ENCODE peak calls at places on chromosomes 3 and 15, in five cellular contexts. One of them, this sample, is unnamed.

GRCh38 chr3:97658670-97659285 is 105.8 kb upstream of the ARL6 start:
- DNase-seq in fibroblast of the conjunctiva: peak; percentile 10
- DNase-seq in right lobe of liver: no peak
- DNase-seq in brain pericyte: no peak
- DNase-seq in endothelial cell: peak; percentile 4
- DNase-seq in this sample: peak; percentile 2

GRCh38 chr3:13825317-13825590 is 54.6 kb downstream of the WNT7A start:
- DNase-seq in brain pericyte: no peak
- DNase-seq in fibroblast of the conjunctiva: no peak
- DNase-seq in endothelial cell: no peak
- DNase-seq in right lobe of liver: no peak
- DNase-seq in this sample: no peak

GRCh38 chr3:172040976-172041963 is 1.9 kb downstream of the FNDC3B start:
- DNase-seq in right lobe of liver: peak; percentile 41
- DNase-seq in endothelial cell: no peak
- DNase-seq in fibroblast of the conjunctiva: peak; percentile 38
- DNase-seq in brain pericyte: no peak
- DNase-seq in this sample: no peak

GRCh38 chr3:48950051-48950450 is 31.4 kb downstream of the ARIH2 start:
- DNase-seq in right lobe of liver: no peak
- DNase-seq in fibroblast of the conjunctiva: no peak
- DNase-seq in brain pericyte: no peak
- DNase-seq in endothelial cell: no peak
- DNase-seq in this sample: no peak

GRCh38 chr3:196120291-196120951 is 38.5 kb upstream of the TFRC start:
- DNase-seq in right lobe of liver: no peak
- DNase-seq in brain pericyte: no peak
- DNase-seq in fibroblast of the conjunctiva: no peak
- DNase-seq in endothelial cell: no peak
- DNase-seq in this sample: no peak

GRCh38 chr3:69745503-69745902 is 6.2 kb downstream of the MITF start:
- DNase-seq in fibroblast of the conjunctiva: no peak
- DNase-seq in endothelial cell: no peak
- DNase-seq in right lobe of liver: no peak
- DNase-seq in brain pericyte: no peak
- DNase-seq in this sample: no peak

GRCh38 chr3:165768680-165769079 is 68.5 kb downstream of the BCHE start:
- DNase-seq in brain pericyte: no peak
- DNase-seq in endothelial cell: no peak
- DNase-seq in right lobe of liver: no peak
- DNase-seq in fibroblast of the conjunctiva: no peak
- DNase-seq in this sample: no peak

GRCh38 chr15:58934521-58934920 is 1.0 kb upstream of the SLTM start:
- DNase-seq in fibroblast of the conjunctiva: no peak
- DNase-seq in right lobe of liver: no peak
- DNase-seq in brain pericyte: no peak
- DNase-seq in endothelial cell: no peak
- DNase-seq in this sample: no peak

GRCh38 chr15:34292591-34292990 is 45.0 kb downstream of the SLC12A6 start:
- DNase-seq in fibroblast of the conjunctiva: no peak
- DNase-seq in right lobe of liver: no peak
- DNase-seq in endothelial cell: no peak
- DNase-seq in brain pericyte: no peak
- DNase-seq in this sample: no peak

GRCh38 chr3:148131990-148132638 is 565.6 kb upstream of the AGTR1 start:
- DNase-seq in endothelial cell: no peak
- DNase-seq in brain pericyte: no peak
- DNase-seq in right lobe of liver: no peak
- DNase-seq in fibroblast of the conjunctiva: no peak
- DNase-seq in this sample: no peak

GRCh38 chr3:12454076-12454807 is 30.0 kb upstream of the TSEN2 start:
- DNase-seq in right lobe of liver: no peak
- DNase-seq in brain pericyte: no peak
- DNase-seq in endothelial cell: no peak
- DNase-seq in fibroblast of the conjunctiva: no peak
- DNase-seq in this sample: no peak

GRCh38 chr3:165839296-165840076 is 2.3 kb upstream of the BCHE start:
- DNase-seq in fibroblast of the conjunctiva: no peak
- DNase-seq in brain pericyte: no peak
- DNase-seq in right lobe of liver: no peak
- DNase-seq in endothelial cell: no peak
- DNase-seq in this sample: peak; percentile 27

GRCh38 chr15:49923671-49924070 is 195.4 kb downstream of the ATP8B4 start:
- DNase-seq in fibroblast of the conjunctiva: no peak
- DNase-seq in brain pericyte: no peak
- DNase-seq in right lobe of liver: no peak
- DNase-seq in endothelial cell: no peak
- DNase-seq in this sample: no peak

GRCh38 chr3:124759666-124760401 is 29.6 kb downstream of the UMPS start:
- DNase-seq in brain pericyte: no peak
- DNase-seq in endothelial cell: no peak
- DNase-seq in fibroblast of the conjunctiva: no peak
- DNase-seq in right lobe of liver: no peak
- DNase-seq in this sample: no peak

GRCh38 chr15:44729394-44729913 is 6.9 kb upstream of the TRIM69 start:
- DNase-seq in brain pericyte: no peak
- DNase-seq in endothelial cell: no peak
- DNase-seq in fibroblast of the conjunctiva: no peak
- DNase-seq in right lobe of liver: peak; percentile 46
- DNase-seq in this sample: no peak

GRCh38 chr15:71093089-71094024 is 21.9 kb upstream of the THSD4 start:
- DNase-seq in endothelial cell: no peak
- DNase-seq in right lobe of liver: no peak
- DNase-seq in brain pericyte: no peak
- DNase-seq in fibroblast of the conjunctiva: no peak
- DNase-seq in this sample: no peak

GRCh38 chr15:66805207-66805975 is 103.4 kb downstream of the SMAD6 start:
- DNase-seq in fibroblast of the conjunctiva: no peak
- DNase-seq in right lobe of liver: no peak
- DNase-seq in brain pericyte: no peak
- DNase-seq in endothelial cell: no peak
- DNase-seq in this sample: no peak

GRCh38 chr3:10930641-10931040 is 61.9 kb upstream of the SLC6A1 start:
- DNase-seq in endothelial cell: no peak
- DNase-seq in brain pericyte: no peak
- DNase-seq in fibroblast of the conjunctiva: no peak
- DNase-seq in right lobe of liver: peak; percentile 8
- DNase-seq in this sample: no peak

GRCh38 chr15:84669726-84670125 is 11.7 kb upstream of the NMB start:
- DNase-seq in brain pericyte: no peak
- DNase-seq in fibroblast of the conjunctiva: peak; percentile 69
- DNase-seq in right lobe of liver: no peak
- DNase-seq in endothelial cell: no peak
- DNase-seq in this sample: no peak

GRCh38 chr3:58383904-58384303 is 49.7 kb downstream of the PDHB start:
- DNase-seq in endothelial cell: no peak
- DNase-seq in brain pericyte: peak; percentile 88
- DNase-seq in fibroblast of the conjunctiva: peak; percentile 86
- DNase-seq in right lobe of liver: no peak
- DNase-seq in this sample: peak; percentile 100

GRCh38 chr3:116614795-116615362 is 94.7 kb upstream of the TUSC7 start:
- DNase-seq in endothelial cell: no peak
- DNase-seq in right lobe of liver: no peak
- DNase-seq in fibroblast of the conjunctiva: no peak
- DNase-seq in brain pericyte: no peak
- DNase-seq in this sample: no peak

GRCh38 chr3:31879365-31879764 is 101.7 kb downstream of the OSBPL10 start:
- DNase-seq in fibroblast of the conjunctiva: no peak
- DNase-seq in endothelial cell: no peak
- DNase-seq in right lobe of liver: no peak
- DNase-seq in brain pericyte: no peak
- DNase-seq in this sample: no peak

GRCh38 chr3:62630664-62631063 is 244.6 kb downstream of the CADPS start:
- DNase-seq in endothelial cell: no peak
- DNase-seq in brain pericyte: no peak
- DNase-seq in fibroblast of the conjunctiva: no peak
- DNase-seq in right lobe of liver: no peak
- DNase-seq in this sample: no peak

GRCh38 chr15:66085128-66085527 is 168.4 kb downstream of the MEGF11 start:
- DNase-seq in fibroblast of the conjunctiva: no peak
- DNase-seq in endothelial cell: peak; percentile 46
- DNase-seq in brain pericyte: no peak
- DNase-seq in right lobe of liver: no peak
- DNase-seq in this sample: no peak

GRCh38 chr3:13189639-13190375 is 116.6 kb upstream of the IQSEC1 start:
- DNase-seq in endothelial cell: peak; percentile 45
- DNase-seq in brain pericyte: no peak
- DNase-seq in right lobe of liver: no peak
- DNase-seq in fibroblast of the conjunctiva: no peak
- DNase-seq in this sample: no peak

GRCh38 chr3:170144437-170144843 is 37.1 kb downstream of the PHC3 start:
- DNase-seq in brain pericyte: no peak
- DNase-seq in fibroblast of the conjunctiva: no peak
- DNase-seq in endothelial cell: no peak
- DNase-seq in right lobe of liver: no peak
- DNase-seq in this sample: no peak

GRCh38 chr3:52570076-52570475 is 33.7 kb downstream of the UQCC5 start:
- DNase-seq in endothelial cell: no peak
- DNase-seq in right lobe of liver: no peak
- DNase-seq in fibroblast of the conjunctiva: no peak
- DNase-seq in brain pericyte: no peak
- DNase-seq in this sample: no peak

GRCh38 chr3:151468284-151468917 is 7.5 kb upstream of the IGSF10 start:
- DNase-seq in right lobe of liver: no peak
- DNase-seq in endothelial cell: peak; percentile 61
- DNase-seq in fibroblast of the conjunctiva: peak; percentile 38
- DNase-seq in brain pericyte: peak; percentile 10
- DNase-seq in this sample: peak; percentile 41

GRCh38 chr3:114624047-114624445 is 330.2 kb downstream of the TIGIT start:
- DNase-seq in right lobe of liver: no peak
- DNase-seq in brain pericyte: no peak
- DNase-seq in fibroblast of the conjunctiva: peak; percentile 60
- DNase-seq in endothelial cell: no peak
- DNase-seq in this sample: peak; percentile 32

This sample was measured in astrocyte of the cerebellum.